ENCODE peak calls at places on chromosome 1, in five cellular contexts. D is SK-N-SH, Q is endothelial cell of umbilical vein, R is mesendoderm, W is PC-3. X is an unnamed sample.

GRCh38 chr1:1353389-1354151 is 4.4 kb upstream of the DVL1 start:
- DNase-seq in Q (no peak), W (no peak), R (peak), D (no peak), X (no peak)

GRCh38 chr1:94463765-94464330 is 45.7 kb downstream of the ABCD3 start:
- DNase-seq in Q (peak), D (peak), R (peak), W (peak), X (peak)

GRCh38 chr1:9313576-9313975 is 20.9 kb downstream of the SPSB1 start:
- DNase-seq in W (no peak), D (no peak), Q (no peak), R (no peak), X (no peak)

GRCh38 chr1:235105051-235106043 is 23.3 kb downstream of the TOMM20 start:
- DNase-seq in D (no peak), Q (peak), R (no peak), W (no peak), X (no peak)

GRCh38 chr1:164774819-164775654 is 216.1 kb downstream of the PBX1 start:
- DNase-seq in D (peak), R (peak), Q (peak), W (no peak), X (no peak)

GRCh38 chr1:22643381-22643780 is at the start of gene C1QC:
- DNase-seq in R (no peak), W (no peak), Q (no peak), D (no peak), X (no peak)

GRCh38 chr1:21703318-21703963 is 34.3 kb upstream of the RAP1GAP start:
- DNase-seq in D (peak), Q (peak), R (peak), W (peak), X (peak)

GRCh38 chr1:165078391-165078790 is 278.1 kb downstream of the LMX1A start:
- DNase-seq in R (no peak), W (no peak), Q (no peak), D (no peak), X (no peak)

GRCh38 chr1:44677201-44677520 is 2.6 kb downstream of the ARMH1 start:
- DNase-seq in R (peak), Q (peak), D (peak), W (peak), X (peak)

GRCh38 chr1:70504821-70505193 is 93.7 kb downstream of the CTH start:
- DNase-seq in Q (no peak), R (no peak), D (peak), W (no peak), X (no peak)

GRCh38 chr1:67752306-67752705 is 67.3 kb downstream of the GADD45A start:
- DNase-seq in Q (peak), W (no peak), R (peak), D (no peak), X (peak)

GRCh38 chr1:36469163-36469562 is 5.0 kb upstream of the MRPS15 start:
- DNase-seq in Q (no peak), D (no peak), R (no peak), W (no peak), X (no peak)

GRCh38 chr1:116097600-116097999 is 13.6 kb upstream of the MAB21L3 start:
- DNase-seq in Q (no peak), D (no peak), R (peak), W (no peak), X (no peak)

GRCh38 chr1:112144738-112145426 is 155.4 kb upstream of the KCND3 start:
- DNase-seq in D (no peak), W (no peak), Q (no peak), R (no peak), X (no peak)

GRCh38 chr1:64062941-64063581 is 140.4 kb upstream of the UBE2U start:
- DNase-seq in D (no peak), R (no peak), Q (no peak), W (peak), X (peak)
- H3K9ac ChIP-seq in D (no peak), R (no peak), Q (no peak), W (no peak), X (no peak)

DNA sequence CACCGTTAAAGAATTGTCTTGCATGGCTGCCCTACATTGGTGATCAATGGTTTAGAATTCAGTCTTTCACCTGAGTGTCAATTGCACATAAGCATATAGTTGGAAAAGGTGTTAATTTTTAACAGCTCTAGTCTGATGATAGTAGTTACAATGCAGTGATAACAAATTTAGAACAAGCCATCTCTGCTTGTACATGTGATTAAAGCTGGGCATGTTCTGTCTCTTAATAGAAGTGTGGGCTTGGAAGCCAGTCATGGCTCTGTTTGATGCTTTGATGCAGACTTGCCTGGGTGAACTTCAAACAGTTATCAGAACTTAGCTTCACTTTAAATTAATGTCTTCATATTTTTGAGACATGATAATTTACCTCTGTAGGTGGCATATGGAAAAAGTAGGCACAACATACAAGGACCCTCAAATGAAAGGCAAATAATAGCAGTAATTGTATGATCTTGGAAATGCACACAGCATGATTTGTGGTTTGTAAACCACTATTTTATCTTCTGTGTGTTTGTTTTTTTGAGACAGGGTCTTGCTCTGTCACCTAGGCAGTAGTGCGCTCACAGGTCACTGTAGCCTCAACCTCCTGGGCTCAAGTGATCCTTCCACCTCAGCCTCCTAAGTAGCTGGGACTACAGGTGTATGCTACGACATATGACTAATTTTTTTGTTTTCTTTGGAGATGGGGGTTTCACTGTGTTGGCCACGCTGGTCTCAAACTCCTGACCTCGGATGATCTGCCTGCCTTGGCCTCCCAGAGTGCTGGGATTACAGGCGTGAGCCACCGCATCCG is 3.8 kb downstream of the DDI2 start:
- DNase-seq in D (no peak), Q (no peak), W (no peak), R (no peak), X (no peak)
- H3K4me3 ChIP-seq in D (no peak), Q (no peak), W (peak), R (no peak), X (no peak)

DNA sequence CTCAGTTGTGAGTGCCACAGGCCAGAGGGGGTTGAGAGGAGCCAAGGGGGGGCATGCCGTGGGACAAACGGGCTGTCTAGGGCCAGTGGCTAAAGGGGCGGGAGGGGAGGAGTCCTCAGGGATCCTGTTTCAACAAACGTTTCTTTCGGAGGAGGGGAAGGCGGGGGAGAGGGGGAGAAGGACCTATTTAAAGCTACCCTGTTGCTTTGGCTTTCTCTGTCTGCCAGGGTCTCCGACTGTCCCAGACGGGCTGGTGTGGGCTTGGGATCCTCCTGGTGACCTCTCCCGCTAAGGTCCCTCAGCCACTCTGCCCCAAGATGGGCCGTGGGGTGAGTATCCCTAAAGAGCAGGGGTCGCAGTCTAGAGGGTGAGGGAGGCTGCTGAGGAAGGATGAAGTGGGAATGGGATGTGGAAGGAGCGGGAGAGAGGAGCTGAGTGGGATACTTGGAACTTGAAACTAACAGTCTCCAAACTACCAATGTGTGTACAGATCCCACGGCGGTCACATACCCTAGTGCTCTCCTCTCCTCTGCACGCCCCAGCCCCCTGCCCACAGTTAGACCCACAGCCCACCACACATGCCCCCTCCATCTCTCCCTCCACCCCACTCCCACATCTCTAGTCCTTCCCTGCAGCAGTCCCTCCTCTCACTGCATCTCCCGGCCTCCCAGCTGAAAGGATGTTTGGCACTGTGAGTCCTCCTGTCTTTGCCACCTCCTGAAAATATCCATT is at the start of gene ATP1A2:
- DNase-seq in W (no peak), R (peak), Q (no peak), D (no peak), X (no peak)
- H3K9ac ChIP-seq in W (no peak), R (peak), Q (no peak), D (no peak), X (no peak)

GRCh38 chr1:183025782-183026774 is 2.9 kb downstream of the LAMC1 start:
- DNase-seq in W (peak), D (no peak), R (peak), Q (no peak), X (peak)

GRCh38 chr1:183029591-183030000 is 6.4 kb downstream of the LAMC1 start:
- DNase-seq in W (peak), D (no peak), R (peak), Q (no peak), X (peak)

GRCh38 chr1:183027031-183027430 is 3.8 kb downstream of the LAMC1 start:
- DNase-seq in D (no peak), R (no peak), Q (no peak), W (no peak), X (no peak)

GRCh38 chr1:183030053-183030452 is 6.8 kb downstream of the LAMC1 start:
- DNase-seq in R (no peak), W (peak), D (no peak), Q (no peak), X (peak)

DNA sequence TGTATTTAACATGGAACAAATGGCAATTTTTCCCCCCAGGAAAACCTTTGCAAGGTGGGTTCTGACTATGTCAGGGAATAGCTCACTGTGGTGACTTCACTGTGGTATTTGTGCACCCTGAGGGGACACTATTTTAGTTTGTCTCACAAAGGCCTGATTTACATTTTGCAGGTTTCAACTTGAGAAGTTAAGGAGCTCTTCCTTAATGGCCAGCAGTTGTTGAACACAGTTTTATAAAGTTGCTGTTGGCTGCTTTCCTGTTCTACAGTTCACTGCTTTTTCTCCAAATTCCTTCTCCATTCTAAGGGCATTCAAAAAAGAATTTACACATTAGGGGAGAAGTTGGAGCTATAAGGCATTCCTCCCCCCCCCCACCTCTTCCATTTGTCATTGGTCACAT is 4.6 kb downstream of the LAMC1 start:
- DNase-seq in Q (no peak), W (no peak), D (no peak), R (peak), X (peak)
- H3K4me3 ChIP-seq in Q (no peak), W (peak), D (no peak), R (no peak), X (no peak)